ENCODE peak calls at places on chromosomes 5 and 9, in ten cellular contexts. J is psoas muscle; B is heart right ventricle; H is pancreas; D is body of pancreas; N is CD4-positive, alpha-beta T cell; P is foreskin keratinocyte; T is AG04450; L is H9; Z is dorsolateral prefrontal cortex. U is an unnamed sample.

GRCh38 chr9:131976157-131976740 is 103.4 kb downstream of the MED27 start:
- DNase-seq in N (no peak), H (no peak), J (no peak), T (no peak), Z (no peak), L (no peak), D (no peak), B (no peak), P (no peak), U (no peak)

GRCh38 chr9:110282023-110282766 is 25.9 kb upstream of the TXN start:
- DNase-seq in Z (no peak), P (no peak), D (no peak), J (no peak), N (no peak), H (no peak), T (no peak), L (no peak), B (no peak), U (no peak)

GRCh38 chr9:33120620-33121019 is 44.1 kb upstream of the SMU1 start:
- DNase-seq in T (no peak), P (no peak), J (no peak), D (no peak), Z (no peak), L (no peak), H (no peak), B (no peak), N (no peak), U (no peak)

GRCh38 chr5:99033014-99033931 is 104.5 kb upstream of the CHD1 start:
- DNase-seq in J (no peak), T (no peak), N (no peak), L (no peak), B (no peak), H (no peak), D (no peak), Z (no peak), P (no peak), U (no peak)

GRCh38 chr5:34789021-34789531 is 49.9 kb upstream of the TTC23L start:
- DNase-seq in B (no peak), P (no peak), J (peak; percentile 17), T (no peak), Z (no peak), D (no peak), N (no peak), L (no peak), H (no peak), U (no peak)

GRCh38 chr9:20379804-20380225 is 242.5 kb downstream of the MLLT3 start:
- DNase-seq in Z (no peak), J (no peak), P (no peak), H (no peak), L (no peak), N (no peak), B (no peak), T (no peak), D (no peak), U (no peak)

GRCh38 chr5:139481122-139481533 is 1.4 kb downstream of the STING1 start:
- DNase-seq in L (no peak), B (peak; percentile 49), N (peak; percentile 41), P (peak; percentile 26), D (no peak), H (no peak), Z (no peak), T (no peak), J (peak; percentile 49), U (peak; percentile 70)

GRCh38 chr5:157484768-157485167 is 24.8 kb downstream of the NIPAL4 start:
- DNase-seq in J (peak; percentile 46), Z (no peak), H (no peak), N (no peak), T (no peak), L (no peak), B (peak; percentile 61), P (no peak), D (no peak), U (no peak)

GRCh38 chr5:79069488-79070001 is at the start of the genes BHMT2 and DMGDH:
- DNase-seq in Z (no peak), J (peak; percentile 58), B (peak; percentile 48), T (no peak), D (peak; percentile 23), L (peak; percentile 37), N (no peak), P (no peak), H (peak; percentile 70), U (peak; percentile 77)

GRCh38 chr5:90871356-90871755 is 312.8 kb downstream of the ADGRV1 start:
- DNase-seq in J (no peak), T (no peak), L (no peak), H (no peak), D (no peak), P (no peak), Z (no peak), N (no peak), B (no peak), U (no peak)

GRCh38 chr9:137524161-137524560 is 26.0 kb downstream of the PNPLA7 start:
- DNase-seq in N (no peak), J (no peak), B (no peak), Z (no peak), L (no peak), H (no peak), P (no peak), T (no peak), D (no peak), U (peak; percentile 54)

DNA sequence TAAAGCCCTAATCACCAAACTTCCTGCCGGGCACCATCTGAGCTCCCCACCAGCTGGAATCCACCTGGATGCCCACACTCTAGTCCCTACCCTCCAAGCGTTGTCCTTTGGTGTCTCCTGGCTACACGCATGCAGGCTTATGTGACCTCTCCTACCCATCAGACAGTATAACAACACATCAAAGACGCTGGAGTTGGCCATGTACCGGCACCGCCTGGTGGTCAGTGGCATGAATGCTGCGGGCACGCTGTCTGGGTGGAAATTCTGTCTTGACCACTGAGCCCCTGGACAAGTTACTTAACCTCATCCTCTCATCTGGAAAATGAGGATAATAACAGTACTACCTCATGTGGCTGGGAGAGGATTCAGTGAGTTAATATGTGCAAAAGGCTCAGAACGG is 23.4 kb upstream of the CORO2A start:
- DNase-seq in B (no peak), D (no peak), J (no peak), P (no peak), H (no peak), N (peak; percentile 10), Z (no peak), L (peak; percentile 59), T (no peak), U (no peak)
- TF ChIP-seq CTCF in B (peak; percentile 36), D (no peak), J (peak; percentile 4), P (peak; percentile 48), H (no peak), N (no peak), Z (no peak), L (peak; percentile 71), T (peak; percentile 48), U (no peak)

GRCh38 chr5:150431574-150431973 is 18.0 kb downstream of the RPS14 start:
- DNase-seq in B (no peak), T (no peak), P (no peak), N (no peak), H (no peak), D (no peak), L (no peak), Z (no peak), J (no peak), U (no peak)
- H3K27ac ChIP-seq in B (no peak overlapping the region), T (no peak overlapping the region), P (no peak overlapping the region), N (no peak overlapping the region), H (no peak overlapping the region), D (no peak overlapping the region), L (no peak overlapping the region), Z (no peak overlapping the region), J (no peak overlapping the region), U (no peak overlapping the region)

DNA sequence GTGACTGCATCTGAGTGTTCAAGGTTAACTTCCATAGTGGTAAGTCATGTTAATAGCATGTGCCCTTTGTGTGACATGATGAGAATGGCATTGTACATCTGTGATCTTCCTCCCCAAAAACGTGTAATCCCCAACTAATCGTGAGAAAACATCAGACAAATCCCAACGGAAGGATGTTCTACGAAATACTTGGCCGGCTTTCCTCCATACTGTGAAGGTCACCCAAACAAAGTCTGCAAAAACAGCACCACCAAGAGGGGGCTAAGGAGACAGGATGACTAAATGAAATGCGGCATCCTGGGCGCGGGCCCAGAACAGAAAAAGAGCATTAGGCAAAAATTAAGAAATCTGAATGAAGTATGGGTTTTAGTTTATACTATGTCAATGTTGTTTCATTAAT is 81.8 kb downstream of the MED10 start:
- DNase-seq in B (no peak), D (no peak), J (no peak), P (no peak), T (no peak), Z (no peak), L (no peak), N (no peak), H (no peak), U (no peak)
- TF ChIP-seq CTCF in B (no peak), D (no peak), J (no peak), P (no peak), T (no peak), Z (no peak), L (peak; percentile 31), N (no peak), H (no peak), U (no peak)

DNA sequence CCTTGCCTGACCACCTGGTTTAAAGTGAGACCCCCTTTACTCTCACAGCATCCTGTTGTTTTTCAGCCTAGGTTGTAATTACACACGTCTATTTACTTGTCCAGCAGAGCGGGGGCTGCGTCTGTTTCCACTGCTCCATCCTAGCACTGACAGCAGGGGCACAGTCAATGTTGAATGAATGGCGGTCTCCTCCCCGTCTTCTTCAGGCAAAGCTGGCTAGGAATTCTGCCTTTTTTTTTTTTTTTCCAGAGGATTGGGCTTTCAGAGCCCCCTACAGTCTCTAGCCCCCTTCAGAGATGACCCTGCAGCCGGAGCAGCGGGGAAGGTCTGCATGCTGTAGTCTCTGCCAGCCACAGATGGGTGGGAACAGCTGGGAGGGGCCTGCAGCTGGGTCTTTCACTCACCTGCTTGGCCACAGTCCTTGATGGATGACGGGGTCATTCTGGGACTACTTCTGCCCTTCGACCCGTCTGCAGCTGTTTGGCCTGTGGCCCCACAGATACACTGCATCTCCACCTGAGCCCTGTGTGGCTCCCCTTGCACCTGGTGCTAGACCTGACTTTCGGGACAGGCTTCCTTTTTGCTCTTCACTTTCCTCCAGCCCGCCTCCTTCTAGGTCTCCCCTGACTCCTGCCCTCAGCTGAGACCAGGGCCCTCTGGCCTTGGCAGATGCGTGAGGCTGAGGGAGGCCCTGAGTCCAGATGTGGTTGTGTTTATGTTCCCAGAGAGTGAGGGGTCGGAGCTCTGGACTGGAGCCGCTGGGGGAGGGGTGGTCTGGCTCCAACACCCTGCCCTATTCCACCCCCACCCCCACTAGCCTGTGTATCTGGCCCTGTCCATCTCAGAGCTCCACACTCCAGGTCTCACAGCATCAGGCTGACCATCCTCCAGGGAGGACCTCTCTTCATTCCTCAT is 8.0 kb downstream of the PITX1 start:
- DNase-seq in B (no peak), T (no peak), N (no peak), H (peak; percentile 35), D (no peak), J (no peak), Z (no peak), P (no peak), L (no peak), U (no peak)
- H3K27ac ChIP-seq in B (no peak overlapping the region), T (no peak overlapping the region), N (no peak overlapping the region), H (no peak overlapping the region), D (no peak overlapping the region), J (peak overlapping the region; percentile 9), Z (no peak overlapping the region), P (no peak overlapping the region), L (no peak overlapping the region), U (no peak overlapping the region)